ENCODE peak calls at places on chromosomes 11 and 22, in nine cellular contexts. J, U, Y, M, E, T, X, R and F are unnamed samples. For H3K36me3, the result is how much of the 10 kb centered on the place peaks cover.

GRCh38 chr11:17385492-17385891 is 3.0 kb downstream of the KCNJ11 start:
- DNase-seq in T (no peak), Y (no peak), R (no peak), M (no peak), X (no peak), U (no peak), E (peak), J (no peak), F (no peak)

GRCh38 chr22:22460635-22461034 is 47.9 kb downstream of the ZNF280B start:
- DNase-seq in U (no peak), J (no peak), Y (no peak), X (no peak), M (no peak), R (no peak), E (no peak), T (peak), F (no peak)

GRCh38 chr22:32333141-32333768 is 24.4 kb upstream of the RFPL3 start:
- DNase-seq in Y (no peak), E (peak), U (no peak), T (no peak), X (no peak), M (no peak), R (no peak), J (no peak), F (no peak)

GRCh38 chr11:56783448-56784041 is 35.0 kb upstream of the OR9G4 start:
- DNase-seq in R (peak), X (no peak), U (no peak), J (no peak), T (peak), E (no peak), M (no peak), Y (no peak), F (no peak)

GRCh38 chr22:49326558-49326957 is 501.1 kb downstream of the BRD1 start:
- DNase-seq in X (no peak), R (no peak), M (no peak), T (no peak), Y (no peak), U (no peak), E (peak), J (peak), F (no peak)

GRCh38 chr22:39236321-39237275 is 8.2 kb downstream of the PDGFB start:
- DNase-seq in R (no peak), Y (peak), E (no peak), U (no peak), M (no peak), J (no peak), T (no peak), X (no peak), F (peak)

GRCh38 chr11:133956650-133957633 is at the start of gene IGSF9B:
- DNase-seq in U (no peak), Y (peak), T (peak), M (peak), X (peak), E (peak), R (peak), J (no peak), F (peak)

GRCh38 chr22:43848366-43849171 is 13.7 kb downstream of the SULT4A1 start:
- DNase-seq in M (peak), X (no peak), J (peak), E (peak), Y (no peak), U (no peak), T (peak), R (no peak), F (no peak)

GRCh38 chr11:8285228-8285627 is 21.6 kb upstream of the LMO1 start:
- DNase-seq in R (no peak), U (no peak), X (no peak), T (no peak), M (peak), E (peak), Y (no peak), J (peak), F (no peak)

GRCh38 chr11:102144357-102145342 is 34.4 kb downstream of the YAP1 start:
- DNase-seq in R (no peak), M (no peak), X (no peak), Y (no peak), U (no peak), J (no peak), T (no peak), E (no peak), F (peak)

GRCh38 chr11:30143098-30143705 is 87.6 kb upstream of the FSHB start:
- DNase-seq in X (no peak), J (no peak), M (no peak), E (no peak), T (peak), U (no peak), Y (peak), R (peak), F (no peak)

GRCh38 chr11:86145439-86146156 is 76.7 kb upstream of the PICALM start:
- DNase-seq in E (no peak), T (no peak), M (no peak), X (no peak), U (no peak), J (no peak), Y (no peak), R (no peak), F (no peak)

GRCh38 chr11:116842909-116843308 is 5.5 kb upstream of the APOA1 start:
- DNase-seq in E (peak), R (no peak), J (no peak), M (no peak), Y (no peak), U (no peak), X (no peak), T (no peak), F (peak)

GRCh38 chr11:70501026-70501901 is 102.9 kb downstream of the CTTN start:
- DNase-seq in T (no peak), E (peak), J (no peak), Y (no peak), M (peak), U (no peak), R (no peak), X (no peak), F (no peak)

GRCh38 chr11:92495107-92495793 is 270.6 kb downstream of the FAT3 start:
- DNase-seq in R (no peak), Y (no peak), U (no peak), E (no peak), M (no peak), T (no peak), J (no peak), X (no peak), F (no peak)

GRCh38 chr22:37056246-37056645 is 4.7 kb downstream of the KCTD17 start:
- DNase-seq in J (no peak), E (no peak), X (no peak), R (no peak), T (no peak), M (no peak), Y (no peak), U (no peak), F (no peak)

GRCh38 chr11:126991596-126991995 is 9.0 kb downstream of the KIRREL3 start:
- DNase-seq in X (no peak), T (no peak), E (no peak), M (no peak), U (no peak), R (no peak), Y (no peak), J (no peak), F (no peak)

GRCh38 chr11:99841885-99842284 is 821.1 kb downstream of the CNTN5 start:
- DNase-seq in T (no peak), E (no peak), U (no peak), J (no peak), R (no peak), Y (no peak), X (no peak), M (no peak), F (no peak)

GRCh38 chr22:46338636-46339035 is 3.1 kb downstream of the TRMU start:
- DNase-seq in E (peak), U (no peak), T (no peak), R (no peak), J (no peak), X (no peak), M (no peak), Y (no peak), F (no peak)

GRCh38 chr22:39567135-39567946 is 3.2 kb upstream of the CACNA1I start:
- DNase-seq in Y (no peak), M (no peak), J (no peak), T (peak), U (no peak), R (no peak), E (peak), X (no peak), F (peak)

GRCh38 chr11:70628881-70629844 is 230.8 kb downstream of the CTTN start:
- DNase-seq in E (no peak), J (no peak), Y (no peak), X (no peak), M (no peak), R (no peak), T (peak), U (no peak), F (peak)

GRCh38 chr11:116731097-116731761 is 41.6 kb downstream of the BUD13 start:
- DNase-seq in U (no peak), Y (no peak), T (peak), X (no peak), J (peak), E (peak), R (no peak), M (no peak), F (no peak)

GRCh38 chr11:96035031-96035743 is 111.3 kb upstream of the MTMR2 start:
- DNase-seq in J (no peak), Y (no peak), T (no peak), M (no peak), X (no peak), E (no peak), U (no peak), R (no peak), F (no peak)

GRCh38 chr11:94507485-94507884 is 4.8 kb upstream of the C11orf97 start:
- DNase-seq in R (no peak), T (no peak), X (no peak), Y (no peak), M (no peak), J (no peak), E (no peak), U (no peak), F (no peak)

GRCh38 chr11:94895971-94896370 is 77.4 kb downstream of the CWC15 start:
- DNase-seq in X (no peak), R (no peak), U (no peak), J (no peak), M (no peak), E (no peak), T (no peak), Y (no peak), F (no peak)

GRCh38 chr11:36469063-36469462 is 41.0 kb downstream of the TRAF6 start:
- DNase-seq in U (no peak), J (no peak), T (peak), E (no peak), Y (no peak), M (no peak), X (peak), R (no peak), F (no peak)

GRCh38 chr11:86978247-86978646 is 23.1 kb upstream of the FZD4 start:
- DNase-seq in M (peak), R (no peak), U (no peak), Y (no peak), J (no peak), X (no peak), T (no peak), E (no peak), F (no peak)

GRCh38 chr11:65661599-65662246 is 993 bp downstream of the RELA start:
- DNase-seq in R (no peak), U (no peak), X (no peak), J (no peak), Y (no peak), E (peak), M (peak), T (no peak), F (no peak)
- H3K36me3 ChIP-seq in R (under half), U (half or more), X (under half), J (under half), Y (under half), E (under half), M (under half), T (under half), F (under half)

DNA sequence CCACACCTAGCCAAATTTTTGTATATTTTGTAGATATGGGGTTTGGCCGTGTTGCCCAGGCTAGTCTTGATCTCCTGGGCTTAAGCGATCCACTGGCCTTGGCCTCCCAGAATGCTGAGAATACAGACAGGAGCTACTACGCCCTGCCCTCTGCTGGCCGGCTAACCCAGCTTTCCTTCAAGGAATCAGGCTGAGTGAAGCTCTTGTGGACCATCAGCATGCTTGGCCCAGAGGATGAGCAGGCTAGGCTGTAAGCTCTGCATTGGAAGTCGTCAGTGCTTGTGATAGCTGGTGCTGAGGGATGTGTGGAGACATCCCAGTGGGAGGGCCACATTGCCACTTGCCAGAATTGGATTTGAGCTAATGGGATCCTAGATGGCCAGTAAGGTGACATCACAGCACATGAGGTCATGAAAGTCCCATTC is 60.6 kb downstream of the MED15 start:
- DNase-seq in T (peak), J (no peak), Y (no peak), R (no peak), X (no peak), U (no peak), M (no peak), E (peak), F (no peak)
- H3K4me3 ChIP-seq in T (no peak), J (peak), Y (no peak), R (no peak), X (no peak), U (no peak), M (no peak), E (no peak), F (no peak)

DNA sequence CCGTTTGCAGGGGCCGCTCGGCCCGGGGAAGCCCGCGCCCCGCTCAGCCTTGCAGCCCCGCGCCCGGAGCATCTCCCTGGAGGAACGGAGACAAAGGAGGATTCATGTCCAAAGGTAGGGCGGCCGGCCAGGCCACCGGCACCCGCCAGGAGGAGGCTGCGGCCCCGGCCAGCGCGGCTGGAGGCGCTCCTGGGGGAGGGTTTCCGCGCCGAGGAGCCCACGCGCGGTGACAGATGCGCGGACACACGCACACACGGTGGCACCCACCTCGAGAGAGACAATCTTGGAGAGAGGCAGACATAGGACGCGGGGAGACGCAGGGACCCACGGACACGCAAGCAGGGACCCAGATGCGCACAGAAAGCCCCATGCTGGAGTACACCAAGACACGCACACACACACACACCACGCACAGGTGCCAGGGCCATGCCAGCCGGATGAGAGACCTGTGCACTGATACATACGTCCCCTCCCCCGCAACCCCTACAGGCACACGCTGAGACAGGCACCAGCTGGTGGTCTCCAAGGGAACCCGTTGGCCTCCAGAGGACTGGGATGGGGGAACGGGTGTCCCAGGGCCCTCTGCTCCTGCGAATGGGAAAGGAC is 7.8 kb downstream of the SEPTIN3 start:
- DNase-seq in X (no peak), T (peak), U (no peak), Y (no peak), J (no peak), R (no peak), E (no peak), M (no peak), F (no peak)
- TF ChIP-seq POLR2AphosphoS5 in X (no peak), T (no peak), U (no peak), Y (no peak), J (no peak), R (no peak), E (no peak), M (no peak), F (no peak)

GRCh38 chr11:68935516-68936357 is 32.0 kb downstream of the IGHMBP2 start:
- DNase-seq in E (peak), U (no peak), R (no peak), T (no peak), X (no peak), J (no peak), M (no peak), Y (no peak), F (no peak)
- H3K36me3 ChIP-seq in E (half or more), U (half or more), R (under half), T (under half), X (under half), J (half or more), M (under half), Y (under half), F (under half)